ENCODE peak calls at places on chromosome 19, in four cellular contexts. One of them, this sample, is unnamed.

GRCh38 chr19:10290439-10290875 is 705 bp downstream of the ICAM5 start:
- DNase-seq in NCI-H2081: no peak
- DNase-seq in T-helper 17 cell: no peak
- DNase-seq in EH: peak; percentile 32
- DNase-seq in this sample: no peak

GRCh38 chr19:38023245-38023644 is 116.2 kb downstream of the SIPA1L3 start:
- DNase-seq in EH: peak; percentile 80
- DNase-seq in NCI-H2081: no peak
- DNase-seq in T-helper 17 cell: no peak
- DNase-seq in this sample: no peak

GRCh38 chr19:4866595-4867424 is 657 bp downstream of the PLIN3 start:
- DNase-seq in T-helper 17 cell: peak; percentile 55
- DNase-seq in NCI-H2081: no peak
- DNase-seq in EH: peak; percentile 53
- DNase-seq in this sample: no peak

GRCh38 chr19:6017576-6017975 is 39.6 kb upstream of the RANBP3 start:
- DNase-seq in NCI-H2081: no peak
- DNase-seq in T-helper 17 cell: no peak
- DNase-seq in EH: no peak
- DNase-seq in this sample: no peak

GRCh38 chr19:18756896-18757295 is 34.2 kb downstream of the COMP start:
- DNase-seq in EH: no peak
- DNase-seq in NCI-H2081: peak; percentile 77
- DNase-seq in T-helper 17 cell: no peak
- DNase-seq in this sample: no peak

GRCh38 chr19:4130635-4131438 is 6.9 kb upstream of the MAP2K2 start:
- DNase-seq in EH: peak; percentile 85
- DNase-seq in NCI-H2081: no peak
- DNase-seq in T-helper 17 cell: no peak
- DNase-seq in this sample: no peak

GRCh38 chr19:11145147-11145924 is 10.2 kb downstream of the SPC24 start:
- DNase-seq in NCI-H2081: no peak
- DNase-seq in T-helper 17 cell: no peak
- DNase-seq in EH: no peak
- DNase-seq in this sample: no peak

GRCh38 chr19:57002765-57003164 is 117.0 kb upstream of the USP29 start:
- DNase-seq in T-helper 17 cell: no peak
- DNase-seq in NCI-H2081: no peak
- DNase-seq in EH: no peak
- DNase-seq in this sample: no peak

GRCh38 chr19:50204811-50205675 is 1.6 kb downstream of the MYH14 start:
- DNase-seq in EH: no peak
- DNase-seq in T-helper 17 cell: no peak
- DNase-seq in NCI-H2081: peak; percentile 14
- DNase-seq in this sample: peak; percentile 90

GRCh38 chr19:55056827-55057226 is 6.1 kb downstream of the RDH13 start:
- DNase-seq in EH: no peak
- DNase-seq in NCI-H2081: no peak
- DNase-seq in T-helper 17 cell: no peak
- DNase-seq in this sample: no peak

GRCh38 chr19:45347570-45348366 is 7.2 kb downstream of the KLC3 start:
- DNase-seq in NCI-H2081: no peak
- DNase-seq in EH: no peak
- DNase-seq in T-helper 17 cell: no peak
- DNase-seq in this sample: no peak

GRCh38 chr19:18708452-18709231 is 25.2 kb downstream of the CRTC1 start:
- DNase-seq in T-helper 17 cell: no peak
- DNase-seq in EH: no peak
- DNase-seq in NCI-H2081: peak; percentile 31
- DNase-seq in this sample: peak; percentile 77

GRCh38 chr19:48676887-48677286 is 4.1 kb upstream of the NTN5 start:
- DNase-seq in EH: no peak
- DNase-seq in NCI-H2081: no peak
- DNase-seq in T-helper 17 cell: no peak
- DNase-seq in this sample: no peak

GRCh38 chr19:1249298-1249989 is 1.1 kb downstream of the MIDN start:
- DNase-seq in NCI-H2081: peak; percentile 90
- DNase-seq in EH: peak; percentile 97
- DNase-seq in T-helper 17 cell: peak; percentile 96
- DNase-seq in this sample: peak; percentile 85

GRCh38 chr19:11064831-11065303 is 24.4 kb upstream of the LDLR start:
- DNase-seq in T-helper 17 cell: no peak
- DNase-seq in EH: no peak
- DNase-seq in NCI-H2081: no peak
- DNase-seq in this sample: no peak

GRCh38 chr19:32350492-32350891 is 5.1 kb downstream of the ZNF507 start:
- DNase-seq in NCI-H2081: no peak
- DNase-seq in T-helper 17 cell: no peak
- DNase-seq in EH: no peak
- DNase-seq in this sample: no peak

GRCh38 chr19:38115264-38115802 is 108.7 kb downstream of the DPF1 start:
- DNase-seq in EH: peak; percentile 6
- DNase-seq in NCI-H2081: no peak
- DNase-seq in T-helper 17 cell: no peak
- DNase-seq in this sample: no peak

GRCh38 chr19:15684828-15685227 is 11.9 kb downstream of the CYP4F12 start:
- DNase-seq in T-helper 17 cell: no peak
- DNase-seq in NCI-H2081: no peak
- DNase-seq in EH: no peak
- DNase-seq in this sample: no peak

GRCh38 chr19:411723-412355 is 2.9 kb upstream of the C2CD4C start:
- DNase-seq in NCI-H2081: no peak
- DNase-seq in T-helper 17 cell: no peak
- DNase-seq in EH: no peak
- DNase-seq in this sample: no peak

GRCh38 chr19:55616395-55616875 is 7.9 kb downstream of the ZNF784 start:
- DNase-seq in EH: no peak
- DNase-seq in NCI-H2081: no peak
- DNase-seq in T-helper 17 cell: no peak
- DNase-seq in this sample: no peak

GRCh38 chr19:38711726-38712153 is 32.5 kb downstream of the CAPN12 start:
- DNase-seq in EH: peak; percentile 92
- DNase-seq in T-helper 17 cell: no peak
- DNase-seq in NCI-H2081: no peak
- DNase-seq in this sample: peak; percentile 90

GRCh38 chr19:57803594-57804325 is 11.0 kb downstream of the ZNF552 start:
- DNase-seq in EH: peak; percentile 95
- DNase-seq in T-helper 17 cell: no peak
- DNase-seq in NCI-H2081: no peak
- DNase-seq in this sample: peak; percentile 50

GRCh38 chr19:9786342-9786741 is 17.8 kb upstream of the ZNF846 start:
- DNase-seq in NCI-H2081: no peak
- DNase-seq in T-helper 17 cell: no peak
- DNase-seq in EH: no peak
- DNase-seq in this sample: no peak

GRCh38 chr19:33562636-33563035 is 41.0 kb upstream of the PEPD start:
- DNase-seq in NCI-H2081: no peak
- DNase-seq in EH: no peak
- DNase-seq in T-helper 17 cell: no peak
- DNase-seq in this sample: no peak

GRCh38 chr19:34503546-34504272 is 22.2 kb downstream of the WTIP start:
- DNase-seq in NCI-H2081: no peak
- DNase-seq in T-helper 17 cell: no peak
- DNase-seq in EH: no peak
- DNase-seq in this sample: no peak

GRCh38 chr19:6264077-6264445 is 15.7 kb downstream of the MLLT1 start:
- DNase-seq in EH: peak; percentile 60
- DNase-seq in NCI-H2081: no peak
- DNase-seq in T-helper 17 cell: no peak
- DNase-seq in this sample: no peak

GRCh38 chr19:4267101-4267900 is 11.8 kb upstream of the SHD start:
- DNase-seq in NCI-H2081: no peak
- DNase-seq in EH: peak; percentile 42
- DNase-seq in T-helper 17 cell: peak; percentile 29
- DNase-seq in this sample: no peak

GRCh38 chr19:42553292-42554045 is 25.2 kb upstream of the CEACAM1 start:
- DNase-seq in EH: peak; percentile 86
- DNase-seq in T-helper 17 cell: no peak
- DNase-seq in NCI-H2081: no peak
- DNase-seq in this sample: no peak

GRCh38 chr19:31277516-31277915 is 71.7 kb downstream of the TSHZ3 start:
- DNase-seq in T-helper 17 cell: no peak
- DNase-seq in EH: no peak
- DNase-seq in NCI-H2081: no peak
- DNase-seq in this sample: no peak

GRCh38 chr19:15398501-15399233 is 19.1 kb upstream of the AKAP8 start:
- DNase-seq in T-helper 17 cell: no peak
- DNase-seq in EH: no peak
- DNase-seq in NCI-H2081: no peak
- DNase-seq in this sample: no peak

GRCh38 chr19:6723738-6724137 is 3.3 kb upstream of the C3 start:
- DNase-seq in T-helper 17 cell: no peak
- DNase-seq in EH: no peak
- DNase-seq in NCI-H2081: no peak
- DNase-seq in this sample: no peak

GRCh38 chr19:55206664-55207500 is 2.4 kb downstream of the PTPRH start:
- DNase-seq in EH: peak; percentile 95
- DNase-seq in NCI-H2081: no peak
- DNase-seq in T-helper 17 cell: no peak
- DNase-seq in this sample: peak; percentile 76

This sample was measured in NCI-H2029.